ENCODE peak calls at places on chromosomes 4 and X, in seven cellular contexts. V, L, Z, K, N, A and I are unnamed samples.

GRCh38 chr4:6472387-6473263 is at the start of gene PPP2R2C:
- DNase-seq in N (no peak), Z (no peak), L (no peak), A (no peak), K (peak), V (no peak), I (no peak)

GRCh38 chr4:88938138-88938537 is 118.8 kb downstream of the FAM13A start:
- DNase-seq in Z (peak), K (no peak), V (peak), N (peak), L (no peak), A (peak), I (no peak)

GRCh38 chrX:54633641-54634040 is 103.6 kb downstream of the GNL3L start:
- DNase-seq in Z (no peak), K (no peak), L (no peak), V (peak), N (peak), A (no peak), I (no peak)

GRCh38 chr4:26192921-26193894 is 127.6 kb upstream of the RBPJ start:
- DNase-seq in L (peak), K (no peak), V (peak), N (no peak), Z (no peak), A (no peak), I (peak)

GRCh38 chr4:176988226-176988625 is 195.5 kb upstream of the VEGFC start:
- DNase-seq in A (peak), K (no peak), N (peak), L (no peak), V (peak), Z (peak), I (no peak)

GRCh38 chr4:56272946-56273728 is 114.2 kb downstream of the AASDH start:
- DNase-seq in V (no peak), L (no peak), A (no peak), Z (no peak), K (no peak), N (no peak), I (no peak)

GRCh38 chr4:172838108-172838507 is 330.5 kb upstream of the GALNT7 start:
- DNase-seq in A (no peak), L (no peak), K (no peak), V (no peak), Z (no peak), N (no peak), I (no peak)

GRCh38 chr4:161815841-161816240 is 348.0 kb downstream of the FSTL5 start:
- DNase-seq in K (peak), N (no peak), L (no peak), V (no peak), Z (no peak), A (no peak), I (no peak)

GRCh38 chr4:52838729-52839722 is 23.1 kb upstream of the RASL11B start:
- DNase-seq in L (no peak), Z (no peak), K (no peak), V (no peak), A (no peak), N (no peak), I (no peak)

GRCh38 chrX:24110049-24110448 is 39.5 kb upstream of the ZFX start:
- DNase-seq in Z (no peak), L (no peak), A (no peak), K (no peak), N (no peak), V (no peak), I (no peak)

GRCh38 chr4:166622425-166622977 is 611.8 kb downstream of the SPOCK3 start:
- DNase-seq in L (no peak), V (no peak), K (no peak), Z (no peak), A (no peak), N (peak), I (no peak)

GRCh38 chr4:168707205-168707604 is 210.4 kb downstream of the PALLD start:
- DNase-seq in N (peak), L (no peak), A (no peak), V (no peak), K (no peak), Z (no peak), I (no peak)

GRCh38 chr4:54550415-54551171 is 107.2 kb upstream of the KIT start:
- DNase-seq in Z (no peak), A (no peak), V (peak), N (peak), K (no peak), L (no peak), I (no peak)

GRCh38 chrX:85836868-85837267 is 210.5 kb downstream of the CHM start:
- DNase-seq in V (no peak), L (no peak), A (peak), N (peak), K (no peak), Z (no peak), I (peak)

GRCh38 chr4:37780444-37781133 is 45.9 kb upstream of the PGM2 start:
- DNase-seq in A (peak), Z (no peak), V (peak), L (no peak), N (peak), K (no peak), I (peak)

GRCh38 chr4:87985097-87985886 is 9.8 kb downstream of the SPP1 start:
- DNase-seq in A (no peak), L (no peak), K (peak), V (peak), N (peak), Z (peak), I (peak)

GRCh38 chrX:110858565-110858964 is 62.9 kb upstream of the CHRDL1 start:
- DNase-seq in V (no peak), K (no peak), N (no peak), Z (no peak), L (no peak), A (no peak), I (no peak)

GRCh38 chr4:151575646-151576045 is 166.7 kb downstream of the FHIP1A start:
- DNase-seq in K (no peak), Z (no peak), L (no peak), A (no peak), V (no peak), N (no peak), I (no peak)

GRCh38 chr4:89619230-89619962 is 217.6 kb downstream of the SNCA start:
- DNase-seq in L (no peak), K (no peak), A (no peak), N (no peak), Z (peak), V (no peak), I (no peak)

GRCh38 chr4:7771056-7771455 is 168.6 kb downstream of the AFAP1 start:
- DNase-seq in N (no peak), A (no peak), V (no peak), Z (no peak), K (no peak), L (no peak), I (no peak)

GRCh38 chrX:102599084-102599949 is at the start of gene ARMCX5:
- DNase-seq in N (peak), V (peak), L (peak), A (peak), Z (peak), K (peak), I (peak)

GRCh38 chr4:7938513-7939376 is 916 bp downstream of the AFAP1 start:
- DNase-seq in V (peak), N (peak), Z (peak), K (peak), L (no peak), A (no peak), I (no peak)

GRCh38 chr4:3819210-3819919 is 53.2 kb downstream of the ADRA2C start:
- DNase-seq in K (no peak), A (no peak), V (no peak), Z (no peak), N (no peak), L (no peak), I (no peak)

GRCh38 chr4:39305902-39306677 is 60.1 kb downstream of the RFC1 start:
- DNase-seq in K (no peak), V (peak), L (no peak), A (no peak), N (no peak), Z (no peak), I (no peak)

GRCh38 chr4:40423735-40424134 is 88.6 kb downstream of the CHRNA9 start:
- DNase-seq in A (no peak), Z (peak), V (peak), N (peak), K (no peak), L (no peak), I (no peak)

GRCh38 chr4:37928896-37929537 is 31.2 kb upstream of the PTTG2 start:
- DNase-seq in N (peak), A (no peak), L (no peak), V (no peak), Z (no peak), K (no peak), I (no peak)

GRCh38 chrX:145823132-145823531 is 5.5 kb downstream of the SLITRK2 start:
- DNase-seq in K (no peak), L (no peak), N (no peak), V (no peak), A (no peak), Z (no peak), I (no peak)

GRCh38 chr4:15479089-15479912 is 9.6 kb downstream of the CC2D2A start:
- DNase-seq in V (peak), N (peak), L (no peak), Z (peak), A (peak), K (peak), I (peak)

GRCh38 chrX:9940397-9940796 is 26.8 kb upstream of the CLDN34 start:
- DNase-seq in L (no peak), N (peak), K (peak), Z (peak), A (no peak), V (peak), I (peak)

GRCh38 chr4:186939766-186940165 is 216.1 kb upstream of the FAT1 start:
- DNase-seq in V (no peak), K (no peak), A (no peak), L (no peak), N (no peak), Z (no peak), I (no peak)

GRCh38 chr4:1862055-1862911 is 6.3 kb upstream of the LETM1 start:
- DNase-seq in K (no peak), V (no peak), Z (no peak), N (no peak), L (no peak), A (no peak), I (no peak)

GRCh38 chr4:81786063-81786763 is 314.5 kb upstream of the RASGEF1B start:
- DNase-seq in L (no peak), A (no peak), K (no peak), N (no peak), V (peak), Z (peak), I (peak)

GRCh38 chrX:126137899-126138298 is 28.2 kb downstream of the DCAF12L2 start:
- DNase-seq in K (no peak), A (no peak), N (no peak), V (no peak), Z (no peak), L (no peak), I (no peak)

GRCh38 chr4:88880501-88881226 is 176.3 kb downstream of the FAM13A start:
- DNase-seq in A (no peak), V (peak), L (no peak), K (no peak), Z (no peak), N (no peak), I (no peak)

GRCh38 chr4:149708513-149709175 is 107.0 kb downstream of the IQCM start:
- DNase-seq in K (no peak), N (peak), A (no peak), L (no peak), V (peak), Z (peak), I (no peak)

GRCh38 chrX:72308209-72308565 is 2.5 kb upstream of the CITED1 start:
- DNase-seq in L (no peak), K (no peak), Z (no peak), N (no peak), V (no peak), A (no peak), I (no peak)

GRCh38 chr4:111717916-111718315 is 427.3 kb upstream of the FAM241A start:
- DNase-seq in V (no peak), N (no peak), L (no peak), K (peak), Z (no peak), A (no peak), I (no peak)

GRCh38 chr4:168784786-168785461 is 225.1 kb downstream of the CBR4 start:
- DNase-seq in A (no peak), L (no peak), V (no peak), K (no peak), Z (no peak), N (no peak), I (peak)

GRCh38 chr4:102196221-102196620 is 149.1 kb downstream of the SLC39A8 start:
- DNase-seq in A (no peak), V (peak), N (peak), Z (no peak), L (no peak), K (no peak), I (no peak)